ENCODE peak calls at places on chromosomes 1 and 21, in four cellular contexts. O is K562, A is HepG2, M is GM12878. R is an unnamed sample.

GRCh38 chr1:178739285-178740045 is 14.4 kb downstream of the RALGPS2 start:
- DNase-seq in O (no peak), A (no peak), M (no peak), R (no peak)

GRCh38 chr1:165117482-165117881 is 239.0 kb downstream of the LMX1A start:
- DNase-seq in O (no peak), A (no peak), M (no peak), R (no peak)

GRCh38 chr1:41800237-41800902 is 118.4 kb downstream of the HIVEP3 start:
- DNase-seq in O (no peak), A (no peak), M (peak), R (no peak)

GRCh38 chr21:28903448-28903847 is 89.2 kb downstream of the LTN1 start:
- DNase-seq in O (no peak), A (no peak), M (no peak), R (no peak)

GRCh38 chr1:246569248-246570238 is 3.3 kb downstream of the CNST start:
- DNase-seq in O (no peak), A (no peak), M (no peak), R (no peak)

GRCh38 chr1:26408604-26409003 is 2.0 kb upstream of the LIN28A start:
- DNase-seq in O (peak), A (peak), M (no peak), R (no peak)

GRCh38 chr1:32496127-32496526 is 31.3 kb downstream of the ZBTB8B start:
- DNase-seq in O (no peak), A (no peak), M (no peak), R (no peak)

GRCh38 chr1:144551543-144552424 is 40.9 kb upstream of the PPIAL4F start:
- DNase-seq in O (peak), A (peak), M (peak), R (peak)

GRCh38 chr1:170010443-170010842 is 64.1 kb downstream of the KIFAP3 start:
- DNase-seq in O (no peak), A (peak), M (no peak), R (no peak)

GRCh38 chr1:245803666-245804037 is 648.9 kb downstream of the KIF26B start:
- DNase-seq in O (no peak), A (no peak), M (no peak), R (no peak)

GRCh38 chr1:23369335-23370013 is at the start of gene ZNF436:
- DNase-seq in O (peak), A (peak), M (no peak), R (peak)

GRCh38 chr1:68624233-68624632 is 127.4 kb upstream of the DEPDC1 start:
- DNase-seq in O (no peak), A (no peak), M (no peak), R (no peak)

DNA sequence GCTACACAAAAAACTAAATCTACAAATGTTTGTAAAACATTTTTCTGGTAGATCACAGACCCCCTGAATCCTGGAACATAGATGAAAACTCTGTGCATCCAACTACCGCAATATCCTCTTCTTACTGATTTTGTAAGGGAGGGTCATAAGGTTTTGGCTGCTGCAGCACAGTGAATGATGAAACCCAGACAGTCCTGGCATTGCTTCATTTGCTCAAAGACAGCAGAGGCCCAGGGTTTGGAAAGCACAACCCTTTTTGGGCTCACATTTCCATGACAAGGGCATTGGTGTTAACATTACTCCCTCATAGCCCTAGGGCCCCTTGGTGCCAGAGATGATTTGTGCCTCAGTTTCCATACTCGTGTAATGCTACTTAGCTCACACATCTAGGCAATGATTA is 51.2 kb downstream of the PLXNA2 start:
- DNase-seq in O (no peak), A (no peak), M (no peak), R (no peak)
- TF ChIP-seq NFIC in O (no peak), A (no peak), M (no peak), R (no peak)

GRCh38 chr1:220347654-220348175 is 75.5 kb upstream of the RAB3GAP2 start:
- DNase-seq in O (no peak), A (no peak), M (no peak), R (no peak)
- H2AFZ ChIP-seq in O (no peak), A (no peak), M (no peak), R (no peak)

GRCh38 chr1:7489586-7489985 is 281.5 kb upstream of the VAMP3 start:
- DNase-seq in O (no peak), A (no peak), M (no peak), R (no peak)

GRCh38 chr1:7491818-7492173 is 279.3 kb upstream of the VAMP3 start:
- DNase-seq in O (no peak), A (no peak), M (no peak), R (no peak)

GRCh38 chr1:7493711-7494110 is 277.4 kb upstream of the VAMP3 start:
- DNase-seq in O (no peak), A (no peak), M (no peak), R (peak)

GRCh38 chr1:7490576-7490975 is 280.5 kb upstream of the VAMP3 start:
- DNase-seq in O (no peak), A (no peak), M (no peak), R (no peak)

GRCh38 chr1:7491089-7491817 is 279.8 kb upstream of the VAMP3 start:
- DNase-seq in O (no peak), A (no peak), M (no peak), R (no peak)
- TF ChIP-seq NFIC in O (no peak), A (no peak), M (no peak), R (no peak)

GRCh38 chr1:30225336-30225735 is 498.0 kb downstream of the MATN1 start:
- DNase-seq in O (no peak), A (no peak), M (no peak), R (peak)
- H2AFZ ChIP-seq in O (no peak), A (no peak), M (no peak), R (no peak)